ENCODE peak calls at places on chromosomes 6 and 20, in eight cellular contexts. One of them, this sample, is unnamed.

GRCh38 chr6:135063926-135064325 is 9.3 kb upstream of the HBS1L start:
- DNase-seq in GM12878: no peak
- DNase-seq in NCI-H1105: no peak
- DNase-seq in astrocyte: no peak
- DNase-seq in amniotic epithelial cell: no peak
- DNase-seq in GM23248: no peak
- DNase-seq in epithelial cell of esophagus: no peak
- DNase-seq in activated gamma-delta T cell treated with Interleukin-2 at 50 U/mL for 16 hours: no peak
- DNase-seq in this sample: no peak

GRCh38 chr6:104409913-104410312 is 449.8 kb downstream of the HACE1 start:
- DNase-seq in GM12878: no peak
- DNase-seq in NCI-H1105: no peak
- DNase-seq in astrocyte: no peak
- DNase-seq in amniotic epithelial cell: no peak
- DNase-seq in GM23248: peak
- DNase-seq in epithelial cell of esophagus: peak
- DNase-seq in activated gamma-delta T cell treated with Interleukin-2 at 50 U/mL for 16 hours: no peak
- DNase-seq in this sample: peak

GRCh38 chr6:26501482-26501986 is 1.4 kb downstream of the BTN1A1 start:
- DNase-seq in GM12878: no peak
- DNase-seq in NCI-H1105: no peak
- DNase-seq in astrocyte: peak
- DNase-seq in amniotic epithelial cell: no peak
- DNase-seq in GM23248: peak
- DNase-seq in epithelial cell of esophagus: peak
- DNase-seq in activated gamma-delta T cell treated with Interleukin-2 at 50 U/mL for 16 hours: peak
- DNase-seq in this sample: no peak

GRCh38 chr6:142306736-142307135 is 4.9 kb downstream of the ADGRG6 start:
- DNase-seq in GM12878: no peak
- DNase-seq in NCI-H1105: no peak
- DNase-seq in astrocyte: no peak
- DNase-seq in amniotic epithelial cell: peak
- DNase-seq in GM23248: no peak
- DNase-seq in epithelial cell of esophagus: no peak
- DNase-seq in activated gamma-delta T cell treated with Interleukin-2 at 50 U/mL for 16 hours: no peak
- DNase-seq in this sample: no peak

GRCh38 chr20:62925420-62926228 is 681 bp downstream of the DIDO1 start:
- DNase-seq in GM12878: no peak
- DNase-seq in NCI-H1105: no peak
- DNase-seq in astrocyte: no peak
- DNase-seq in amniotic epithelial cell: no peak
- DNase-seq in GM23248: peak
- DNase-seq in epithelial cell of esophagus: peak
- DNase-seq in activated gamma-delta T cell treated with Interleukin-2 at 50 U/mL for 16 hours: peak
- DNase-seq in this sample: no peak

GRCh38 chr6:121666809-121667208 is 231.4 kb downstream of the GJA1 start:
- DNase-seq in GM12878: no peak
- DNase-seq in NCI-H1105: no peak
- DNase-seq in astrocyte: peak
- DNase-seq in amniotic epithelial cell: peak
- DNase-seq in GM23248: peak
- DNase-seq in epithelial cell of esophagus: peak
- DNase-seq in activated gamma-delta T cell treated with Interleukin-2 at 50 U/mL for 16 hours: no peak
- DNase-seq in this sample: peak

GRCh38 chr20:37741055-37741454 is 47.2 kb downstream of the CTNNBL1 start:
- DNase-seq in GM12878: no peak
- DNase-seq in NCI-H1105: no peak
- DNase-seq in astrocyte: peak
- DNase-seq in amniotic epithelial cell: peak
- DNase-seq in GM23248: peak
- DNase-seq in epithelial cell of esophagus: peak
- DNase-seq in activated gamma-delta T cell treated with Interleukin-2 at 50 U/mL for 16 hours: no peak
- DNase-seq in this sample: no peak

GRCh38 chr6:132087391-132087790 is 136.2 kb upstream of the CCN2 start:
- DNase-seq in GM12878: no peak
- DNase-seq in NCI-H1105: no peak
- DNase-seq in astrocyte: peak
- DNase-seq in amniotic epithelial cell: no peak
- DNase-seq in GM23248: peak
- DNase-seq in epithelial cell of esophagus: peak
- DNase-seq in activated gamma-delta T cell treated with Interleukin-2 at 50 U/mL for 16 hours: no peak
- DNase-seq in this sample: no peak

GRCh38 chr6:161301338-161301737 is 27.5 kb upstream of the AGPAT4 start:
- DNase-seq in GM12878: no peak
- DNase-seq in NCI-H1105: no peak
- DNase-seq in astrocyte: peak
- DNase-seq in amniotic epithelial cell: peak
- DNase-seq in GM23248: peak
- DNase-seq in epithelial cell of esophagus: peak
- DNase-seq in activated gamma-delta T cell treated with Interleukin-2 at 50 U/mL for 16 hours: no peak
- DNase-seq in this sample: peak

GRCh38 chr6:37566209-37566859 is 66.6 kb upstream of the CCDC167 start:
- DNase-seq in GM12878: no peak
- DNase-seq in NCI-H1105: peak
- DNase-seq in astrocyte: no peak
- DNase-seq in amniotic epithelial cell: no peak
- DNase-seq in GM23248: peak
- DNase-seq in epithelial cell of esophagus: peak
- DNase-seq in activated gamma-delta T cell treated with Interleukin-2 at 50 U/mL for 16 hours: peak
- DNase-seq in this sample: no peak

GRCh38 chr6:15464211-15464725 is 198.6 kb downstream of the DTNBP1 start:
- DNase-seq in GM12878: no peak
- DNase-seq in NCI-H1105: no peak
- DNase-seq in astrocyte: no peak
- DNase-seq in amniotic epithelial cell: no peak
- DNase-seq in GM23248: no peak
- DNase-seq in epithelial cell of esophagus: peak
- DNase-seq in activated gamma-delta T cell treated with Interleukin-2 at 50 U/mL for 16 hours: peak
- DNase-seq in this sample: no peak

GRCh38 chr6:27230758-27231111 is 16.8 kb upstream of the PRSS16 start:
- DNase-seq in GM12878: no peak
- DNase-seq in NCI-H1105: no peak
- DNase-seq in astrocyte: no peak
- DNase-seq in amniotic epithelial cell: no peak
- DNase-seq in GM23248: no peak
- DNase-seq in epithelial cell of esophagus: no peak
- DNase-seq in activated gamma-delta T cell treated with Interleukin-2 at 50 U/mL for 16 hours: no peak
- DNase-seq in this sample: no peak

GRCh38 chr20:38810926-38811325 is 5.4 kb downstream of the PPP1R16B start:
- DNase-seq in GM12878: no peak
- DNase-seq in NCI-H1105: no peak
- DNase-seq in astrocyte: no peak
- DNase-seq in amniotic epithelial cell: no peak
- DNase-seq in GM23248: no peak
- DNase-seq in epithelial cell of esophagus: no peak
- DNase-seq in activated gamma-delta T cell treated with Interleukin-2 at 50 U/mL for 16 hours: no peak
- DNase-seq in this sample: no peak

GRCh38 chr6:16464045-16464444 is 225.7 kb downstream of the GMPR start:
- DNase-seq in GM12878: no peak
- DNase-seq in NCI-H1105: no peak
- DNase-seq in astrocyte: no peak
- DNase-seq in amniotic epithelial cell: no peak
- DNase-seq in GM23248: no peak
- DNase-seq in epithelial cell of esophagus: no peak
- DNase-seq in activated gamma-delta T cell treated with Interleukin-2 at 50 U/mL for 16 hours: no peak
- DNase-seq in this sample: no peak

GRCh38 chr6:39050453-39051112 is 2.0 kb downstream of the GLP1R start:
- DNase-seq in GM12878: no peak
- DNase-seq in NCI-H1105: no peak
- DNase-seq in astrocyte: no peak
- DNase-seq in amniotic epithelial cell: no peak
- DNase-seq in GM23248: no peak
- DNase-seq in epithelial cell of esophagus: peak
- DNase-seq in activated gamma-delta T cell treated with Interleukin-2 at 50 U/mL for 16 hours: no peak
- DNase-seq in this sample: no peak

GRCh38 chr6:163347021-163347446 is 67.5 kb upstream of the QKI start:
- DNase-seq in GM12878: no peak
- DNase-seq in NCI-H1105: no peak
- DNase-seq in astrocyte: peak
- DNase-seq in amniotic epithelial cell: no peak
- DNase-seq in GM23248: peak
- DNase-seq in epithelial cell of esophagus: peak
- DNase-seq in activated gamma-delta T cell treated with Interleukin-2 at 50 U/mL for 16 hours: no peak
- DNase-seq in this sample: no peak

GRCh38 chr20:46293084-46293483 is 15.2 kb downstream of the CDH22 start:
- DNase-seq in GM12878: no peak
- DNase-seq in NCI-H1105: no peak
- DNase-seq in astrocyte: peak
- DNase-seq in amniotic epithelial cell: peak
- DNase-seq in GM23248: peak
- DNase-seq in epithelial cell of esophagus: peak
- DNase-seq in activated gamma-delta T cell treated with Interleukin-2 at 50 U/mL for 16 hours: no peak
- DNase-seq in this sample: no peak

GRCh38 chr6:42313941-42314570 is 96.4 kb upstream of the MRPS10 start:
- DNase-seq in GM12878: no peak
- DNase-seq in NCI-H1105: no peak
- DNase-seq in astrocyte: peak
- DNase-seq in amniotic epithelial cell: peak
- DNase-seq in GM23248: peak
- DNase-seq in epithelial cell of esophagus: no peak
- DNase-seq in activated gamma-delta T cell treated with Interleukin-2 at 50 U/mL for 16 hours: no peak
- DNase-seq in this sample: no peak

GRCh38 chr6:140486468-140487361 is 1112.3 kb upstream of the CITED2 start:
- DNase-seq in GM12878: no peak
- DNase-seq in NCI-H1105: no peak
- DNase-seq in astrocyte: peak
- DNase-seq in amniotic epithelial cell: peak
- DNase-seq in GM23248: peak
- DNase-seq in epithelial cell of esophagus: peak
- DNase-seq in activated gamma-delta T cell treated with Interleukin-2 at 50 U/mL for 16 hours: no peak
- DNase-seq in this sample: no peak

GRCh38 chr20:4165984-4166725 is 150.8 kb upstream of the RNF24 start:
- DNase-seq in GM12878: no peak
- DNase-seq in NCI-H1105: no peak
- DNase-seq in astrocyte: no peak
- DNase-seq in amniotic epithelial cell: no peak
- DNase-seq in GM23248: no peak
- DNase-seq in epithelial cell of esophagus: no peak
- DNase-seq in activated gamma-delta T cell treated with Interleukin-2 at 50 U/mL for 16 hours: no peak
- DNase-seq in this sample: no peak

GRCh38 chr6:159760602-159761057 is 1.2 kb upstream of the ACAT2 start:
- DNase-seq in GM12878: no peak
- DNase-seq in NCI-H1105: no peak
- DNase-seq in astrocyte: peak
- DNase-seq in amniotic epithelial cell: peak
- DNase-seq in GM23248: peak
- DNase-seq in epithelial cell of esophagus: peak
- DNase-seq in activated gamma-delta T cell treated with Interleukin-2 at 50 U/mL for 16 hours: no peak
- DNase-seq in this sample: no peak

GRCh38 chr6:42118162-42119001 is 24.0 kb downstream of the C6orf132 start:
- DNase-seq in GM12878: no peak
- DNase-seq in NCI-H1105: no peak
- DNase-seq in astrocyte: no peak
- DNase-seq in amniotic epithelial cell: no peak
- DNase-seq in GM23248: peak
- DNase-seq in epithelial cell of esophagus: peak
- DNase-seq in activated gamma-delta T cell treated with Interleukin-2 at 50 U/mL for 16 hours: no peak
- DNase-seq in this sample: no peak